ENCODE peak calls at places on chromosomes 12 and 14, in ten cellular contexts. W is esophagus muscularis mucosa, I is stomach, U is breast epithelium, K is endothelial cell of umbilical vein, Q is vagina, H is K562, E is sigmoid colon, A is HCT116, M is transverse colon. S is an unnamed sample.

GRCh38 chr12:105400227-105400626 is 69.7 kb downstream of the C12orf75 start:
- DNase-seq in W (no peak), I (no peak), U (no peak), K (no peak), Q (no peak), H (no peak), E (no peak), A (no peak), M (no peak), S (no peak)

GRCh38 chr12:105733579-105733978 is 403.1 kb downstream of the C12orf75 start:
- DNase-seq in W (no peak), I (no peak), U (no peak), K (no peak), Q (no peak), H (no peak), E (no peak), A (no peak), M (no peak), S (no peak)

GRCh38 chr14:75176142-75176820 is at the start of gene TMED10:
- DNase-seq in W (peak; percentile 98), I (peak; percentile 89), U (peak; percentile 95), K (peak; percentile 90), Q (no peak), H (peak; percentile 84), E (peak; percentile 96), A (peak; percentile 78), M (peak; percentile 93), S (peak; percentile 98)

GRCh38 chr12:47711448-47711847 is 5.6 kb upstream of the RPAP3 start:
- DNase-seq in W (peak; percentile 57), I (no peak), U (no peak), K (no peak), Q (no peak), H (no peak), E (no peak), A (no peak), M (no peak), S (no peak)

GRCh38 chr12:89210277-89210676 is 142.0 kb downstream of the DUSP6 start:
- DNase-seq in W (no peak), I (no peak), U (no peak), K (no peak), Q (no peak), H (no peak), E (no peak), A (no peak), M (no peak), S (no peak)

GRCh38 chr12:53561590-53561953 is 54.3 kb upstream of the NPFF start:
- DNase-seq in W (no peak), I (no peak), U (no peak), K (peak; percentile 93), Q (no peak), H (no peak), E (no peak), A (peak; percentile 56), M (no peak), S (no peak)

GRCh38 chr12:13000935-13001724 is 1.1 kb upstream of the HEBP1 start:
- DNase-seq in W (no peak), I (peak; percentile 51), U (peak; percentile 53), K (peak; percentile 61), Q (no peak), H (peak; percentile 42), E (peak; percentile 74), A (peak; percentile 18), M (peak; percentile 46), S (peak; percentile 78)

GRCh38 chr14:22221508-22221907 is 367.5 kb downstream of the DAD1 start:
- DNase-seq in W (no peak), I (no peak), U (no peak), K (peak; percentile 16), Q (no peak), H (peak; percentile 15), E (no peak), A (peak; percentile 12), M (no peak), S (no peak)

GRCh38 chr12:6390084-6390799 is 6.3 kb downstream of the LTBR start:
- DNase-seq in W (peak; percentile 85), I (no peak), U (no peak), K (no peak), Q (no peak), H (no peak), E (no peak), A (no peak), M (peak; percentile 61), S (no peak)

GRCh38 chr12:6394398-6394797 is 10.4 kb downstream of the LTBR start:
- DNase-seq in W (no peak), I (no peak), U (no peak), K (no peak), Q (no peak), H (no peak), E (no peak), A (no peak), M (no peak), S (no peak)

GRCh38 chr12:6393109-6393508 is 9.1 kb downstream of the LTBR start:
- DNase-seq in W (peak; percentile 87), I (no peak), U (no peak), K (no peak), Q (no peak), H (no peak), E (no peak), A (no peak), M (no peak), S (no peak)

GRCh38 chr12:6391013-6391412 is 7.1 kb downstream of the LTBR start:
- DNase-seq in W (peak; percentile 85), I (no peak), U (no peak), K (no peak), Q (no peak), H (no peak), E (no peak), A (no peak), M (no peak), S (no peak)

DNA sequence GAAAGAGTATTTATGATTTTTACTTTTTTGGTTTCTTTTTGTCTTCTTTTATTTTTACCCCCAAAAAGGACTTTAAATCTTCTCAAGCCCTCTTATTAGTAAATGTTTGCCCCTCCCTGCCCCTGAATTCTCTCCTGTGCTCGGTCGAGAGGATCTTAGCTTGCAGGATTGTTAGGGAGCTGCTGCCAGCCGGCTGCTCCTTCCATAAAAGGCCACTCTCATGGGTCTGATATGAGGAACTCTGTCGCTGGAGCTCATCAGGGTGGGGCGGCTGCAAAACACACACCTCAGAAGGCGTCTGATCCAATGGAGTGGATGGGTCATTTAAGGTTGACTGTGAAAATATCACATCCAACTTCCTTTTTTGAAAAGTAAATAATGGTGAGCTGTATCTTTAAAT is 8.5 kb downstream of the LTBR start:
- DNase-seq in W (peak; percentile 92), I (peak; percentile 68), U (no peak), K (no peak), Q (no peak), H (no peak), E (peak; percentile 91), A (no peak), M (peak; percentile 88), S (no peak)
- TF ChIP-seq POLR2AphosphoS5 in W (peak; percentile 68), I (peak; percentile 11), U (no peak), K (no peak), Q (no peak), H (no peak), E (peak; percentile 60), A (no peak), M (peak; percentile 81), S (no peak)

DNA sequence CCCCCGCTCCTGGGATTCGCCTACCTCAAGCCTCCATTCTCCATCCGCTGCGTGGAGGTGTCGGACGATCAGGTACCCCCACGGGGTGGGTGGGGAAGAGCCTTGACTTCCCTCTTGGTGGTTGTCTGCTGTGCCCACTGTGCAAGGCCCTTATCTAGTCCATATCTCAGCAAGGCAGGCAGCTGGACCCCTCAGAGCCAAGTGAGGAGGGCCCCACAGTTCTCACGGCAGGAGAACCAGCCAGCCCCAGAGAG is 39.9 kb downstream of the MMAB start:
- DNase-seq in W (no peak), I (no peak), U (no peak), K (no peak), Q (no peak), H (no peak), E (no peak), A (no peak), M (no peak), S (no peak)
- H3K27ac ChIP-seq in W (no peak overlapping the region), I (no peak overlapping the region), U (no peak overlapping the region), K (no peak overlapping the region), Q (no peak overlapping the region), H (no peak overlapping the region), E (no peak overlapping the region), A (no peak overlapping the region), M (no peak overlapping the region), S (no peak overlapping the region)

GRCh38 chr14:100305446-100306255 is 593 bp downstream of the SLC25A29 start:
- DNase-seq in W (no peak), I (peak; percentile 43), U (no peak), K (peak; percentile 34), Q (no peak), H (peak; percentile 25), E (peak; percentile 76), A (no peak), M (peak; percentile 48), S (no peak)

GRCh38 chr14:100306506-100307214 is 416 bp upstream of the SLC25A29 start:
- DNase-seq in W (peak; percentile 95), I (peak; percentile 90), U (peak; percentile 84), K (peak; percentile 91), Q (no peak), H (peak; percentile 93), E (peak; percentile 94), A (peak; percentile 54), M (peak; percentile 89), S (peak; percentile 91)

GRCh38 chr14:100304825-100305445 is 1.3 kb downstream of the SLC25A29 start:
- DNase-seq in W (no peak), I (peak; percentile 88), U (no peak), K (peak; percentile 51), Q (no peak), H (peak; percentile 60), E (no peak), A (no peak), M (peak; percentile 64), S (no peak)

GRCh38 chr14:100307215-100308111 is 1.2 kb upstream of the SLC25A29 start:
- DNase-seq in W (no peak), I (peak; percentile 46), U (no peak), K (peak; percentile 22), Q (no peak), H (no peak), E (no peak), A (no peak), M (peak; percentile 32), S (no peak)

DNA sequence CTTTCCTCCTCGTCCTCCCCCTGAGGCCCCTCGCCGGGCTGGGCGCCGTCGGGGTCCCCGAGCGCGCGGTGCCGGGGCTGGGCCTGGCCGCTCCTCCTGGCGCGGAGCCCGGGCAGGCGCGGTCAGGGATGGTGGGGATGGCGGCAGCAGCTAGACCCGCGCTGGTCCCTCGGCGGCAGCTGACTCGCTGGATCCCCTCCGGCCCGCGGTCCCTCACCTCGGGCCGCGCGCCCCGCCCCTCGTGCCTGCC is at the start of gene SLC25A29:
- DNase-seq in W (no peak), I (no peak), U (no peak), K (no peak), Q (no peak), H (no peak), E (no peak), A (no peak), M (no peak), S (no peak)
- TF ChIP-seq POLR2A in W (peak; percentile 18), I (no peak), U (no peak), K (peak; percentile 63), Q (peak; percentile 45), H (no peak), E (no peak), A (peak; percentile 72), M (no peak), S (peak; percentile 59)

DNA sequence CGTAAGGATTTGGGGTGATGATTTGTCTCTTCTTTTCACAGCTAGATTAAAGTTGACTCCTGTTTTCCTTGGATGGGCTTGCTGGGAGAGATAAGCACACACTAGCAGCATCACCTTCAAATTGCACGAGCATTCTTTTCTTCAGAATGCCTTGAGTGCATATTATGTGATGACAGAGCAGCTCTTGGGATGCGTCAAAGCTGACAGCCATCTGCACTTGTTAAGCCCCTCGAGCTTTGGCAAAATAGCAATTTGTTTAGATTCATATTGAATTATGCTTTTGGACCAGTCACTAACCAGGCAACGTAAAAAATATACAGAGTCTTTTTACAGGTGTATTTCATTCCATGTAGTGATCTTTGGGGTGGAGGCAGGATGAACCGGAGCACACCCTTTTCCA is 407.0 kb downstream of the FUT8 start:
- DNase-seq in W (no peak), I (no peak), U (no peak), K (no peak), Q (no peak), H (no peak), E (no peak), A (no peak), M (no peak), S (no peak)
- TF ChIP-seq POLR2AphosphoS5 in W (no peak), I (no peak), U (no peak), K (no peak), Q (no peak), H (no peak), E (no peak), A (no peak), M (no peak), S (no peak)